ENCODE peak calls at places on chromosomes 1 and 21, in eight cellular contexts. T is BJ, B is astrocyte of the cerebellum, O is brain microvascular endothelial cell, E is fibroblast of lung, A is HFF-Myc, P is ovary, S is tibial artery. Q is an unnamed sample.

GRCh38 chr1:169047074-169047473 is 59.4 kb upstream of the ATP1B1 start:
- DNase-seq in T (no peak), B (no peak), O (no peak), E (no peak), A (no peak), P (no peak), S (no peak), Q (no peak)

GRCh38 chr1:205354259-205354904 is 2.3 kb downstream of the KLHDC8A start:
- DNase-seq in T (no peak), B (peak; percentile 62), O (peak; percentile 79), E (peak; percentile 64), A (no peak), P (no peak), S (no peak), Q (peak; percentile 86)

GRCh38 chr1:147267711-147268110 is 25.2 kb downstream of the CHD1L start:
- DNase-seq in T (no peak), B (no peak), O (no peak), E (peak; percentile 56), A (no peak), P (no peak), S (no peak), Q (peak; percentile 38)

GRCh38 chr1:27360159-27361043 is 6.4 kb downstream of the MAP3K6 start:
- DNase-seq in T (no peak), B (no peak), O (no peak), E (no peak), A (no peak), P (no peak), S (no peak), Q (no peak)

GRCh38 chr1:172136925-172137324 is 283.6 kb upstream of the C1orf105 start:
- DNase-seq in T (no peak), B (no peak), O (no peak), E (no peak), A (no peak), P (no peak), S (no peak), Q (no peak)

GRCh38 chr1:24925082-24925779 is 4.8 kb downstream of the RUNX3 start:
- DNase-seq in T (no peak), B (no peak), O (no peak), E (no peak), A (no peak), P (no peak), S (no peak), Q (no peak)

GRCh38 chr1:220698607-220699016 is 8.4 kb downstream of the C1orf115 start:
- DNase-seq in T (no peak), B (no peak), O (no peak), E (no peak), A (no peak), P (no peak), S (no peak), Q (no peak)

GRCh38 chr21:29496337-29496736 is 197.6 kb downstream of the BACH1 start:
- DNase-seq in T (no peak), B (no peak), O (no peak), E (no peak), A (no peak), P (no peak), S (no peak), Q (no peak)

GRCh38 chr21:16196521-16197208 is 466.9 kb downstream of the USP25 start:
- DNase-seq in T (no peak), B (no peak), O (no peak), E (peak; percentile 50), A (no peak), P (no peak), S (no peak), Q (peak; percentile 49)

GRCh38 chr1:222815367-222815765 is 527 bp downstream of the DISP1 start:
- DNase-seq in T (no peak), B (no peak), O (peak; percentile 45), E (peak; percentile 43), A (no peak), P (no peak), S (no peak), Q (peak; percentile 33)

GRCh38 chr1:23421752-23422312 is 2.7 kb downstream of the TCEA3 start:
- DNase-seq in T (no peak), B (no peak), O (peak; percentile 21), E (no peak), A (peak; percentile 77), P (no peak), S (no peak), Q (peak; percentile 74)

GRCh38 chr1:55580845-55581332 is 365.7 kb upstream of the USP24 start:
- DNase-seq in T (peak; percentile 79), B (no peak), O (peak; percentile 53), E (peak; percentile 94), A (no peak), P (no peak), S (no peak), Q (peak; percentile 62)

GRCh38 chr1:111541721-111542120 is 38.3 kb upstream of the ADORA3 start:
- DNase-seq in T (no peak), B (peak; percentile 16), O (no peak), E (peak; percentile 76), A (no peak), P (no peak), S (no peak), Q (peak; percentile 44)

GRCh38 chr1:170664828-170665617 is 1.1 kb downstream of the PRRX1 start:
- DNase-seq in T (no peak), B (no peak), O (peak; percentile 52), E (peak; percentile 56), A (no peak), P (peak; percentile 64), S (peak; percentile 83), Q (peak; percentile 69)

GRCh38 chr21:38433516-38433915 is 64.8 kb downstream of the ERG start:
- DNase-seq in T (no peak), B (no peak), O (no peak), E (peak; percentile 49), A (no peak), P (no peak), S (no peak), Q (no peak)

GRCh38 chr1:59422921-59423575 is 126.2 kb downstream of the FGGY start:
- DNase-seq in T (no peak), B (no peak), O (no peak), E (no peak), A (no peak), P (no peak), S (peak; percentile 94), Q (peak; percentile 84)

GRCh38 chr21:42538479-42539275 is 25.0 kb downstream of the SLC37A1 start:
- DNase-seq in T (no peak), B (no peak), O (no peak), E (no peak), A (no peak), P (no peak), S (no peak), Q (no peak)

GRCh38 chr21:42536601-42537000 is 22.9 kb downstream of the SLC37A1 start:
- DNase-seq in T (no peak), B (no peak), O (no peak), E (no peak), A (no peak), P (no peak), S (peak; percentile 34), Q (no peak)

GRCh38 chr21:42535602-42536171 is 22.0 kb downstream of the SLC37A1 start:
- DNase-seq in T (no peak), B (no peak), O (no peak), E (no peak), A (no peak), P (no peak), S (peak; percentile 63), Q (no peak)

GRCh38 chr21:42539342-42539741 is 25.7 kb downstream of the SLC37A1 start:
- DNase-seq in T (no peak), B (no peak), O (no peak), E (no peak), A (no peak), P (peak; percentile 25), S (peak; percentile 46), Q (no peak)

DNA sequence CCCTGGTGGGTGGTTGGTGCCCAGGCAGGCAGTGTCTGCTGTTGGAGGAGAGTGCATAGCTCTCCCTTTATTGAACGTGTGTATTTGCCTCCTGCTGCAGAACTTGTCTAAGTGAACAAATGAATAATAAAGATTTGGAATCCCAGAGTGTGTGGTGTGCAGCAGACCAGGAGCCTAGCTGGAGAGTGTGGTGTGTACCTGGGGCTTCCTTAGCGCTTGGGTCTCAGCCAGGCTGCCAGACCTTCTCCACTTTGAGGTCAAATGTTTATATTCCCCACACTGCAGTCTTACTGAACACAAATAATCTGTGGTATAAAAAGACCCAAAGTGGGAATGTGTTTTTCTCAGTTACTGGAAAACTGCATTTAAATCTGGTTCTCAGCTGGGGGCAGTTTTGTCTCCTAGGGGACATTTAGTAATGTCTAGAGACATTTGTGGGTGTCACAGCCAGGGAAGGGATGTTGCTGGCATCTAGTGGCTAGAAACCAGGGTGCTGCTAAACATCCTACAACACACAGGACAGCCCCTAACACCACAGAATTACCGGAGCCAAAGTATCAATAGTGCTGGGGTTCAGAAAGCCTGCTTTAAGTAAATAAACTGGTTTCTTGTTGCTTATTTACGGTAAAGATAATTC is 23.6 kb downstream of the SLC37A1 start:
- DNase-seq in T (no peak), B (no peak), O (no peak), E (no peak), A (no peak), P (no peak), S (no peak), Q (peak; percentile 16)
- TF ChIP-seq CTCF in T (peak; percentile 13), B (peak; percentile 47), O (peak; percentile 60), E (peak; percentile 45), A (peak; percentile 28), P (no peak), S (no peak), Q (peak; percentile 26)

DNA sequence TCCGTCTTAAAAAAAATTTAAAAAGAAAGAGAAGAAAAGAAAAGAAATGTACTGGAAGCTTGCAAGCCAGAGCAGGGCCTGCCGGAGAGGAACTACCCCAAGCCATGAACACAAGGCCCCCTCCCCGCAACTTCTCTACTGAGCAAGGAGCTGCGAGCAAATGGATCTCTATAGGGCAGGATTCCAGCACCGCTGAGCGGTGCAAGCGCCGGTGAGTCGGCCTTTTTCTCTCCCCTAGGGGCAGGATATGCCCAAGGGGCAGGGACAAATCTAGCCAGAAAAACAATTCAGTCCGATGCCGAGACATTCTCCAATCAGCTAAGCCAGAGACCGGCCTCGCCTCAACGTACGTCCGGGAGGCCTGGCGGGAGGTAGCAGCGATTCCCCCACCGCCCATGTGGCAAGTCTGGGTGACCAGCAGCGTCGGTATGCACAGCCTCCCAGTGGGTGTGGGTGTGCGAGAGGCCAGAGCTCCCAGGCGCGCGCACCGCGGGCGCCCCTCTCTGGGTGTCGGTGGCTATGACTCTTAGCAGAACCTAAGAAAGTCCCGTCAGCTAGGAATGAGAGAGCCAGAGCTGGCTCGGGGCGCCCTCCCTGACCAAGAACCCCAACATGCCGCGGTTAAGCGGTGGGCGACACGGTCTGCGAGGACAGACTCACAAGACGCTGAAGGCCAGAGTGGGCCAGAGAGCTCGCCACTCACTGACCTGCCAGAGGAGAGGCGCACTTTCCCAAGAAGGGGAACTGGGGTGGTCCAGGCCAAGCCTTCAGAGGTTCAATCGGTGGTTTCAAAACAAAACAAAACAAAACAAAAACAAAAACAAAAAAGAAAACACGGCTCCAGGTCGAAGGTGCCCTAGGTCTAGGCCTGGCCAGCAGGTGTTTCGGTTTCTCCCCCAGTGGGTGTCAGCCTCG is 1.9 kb downstream of the CSMD2 start:
- DNase-seq in T (peak; percentile 77), B (peak; percentile 75), O (peak; percentile 61), E (peak; percentile 98), A (peak; percentile 47), P (peak; percentile 37), S (peak; percentile 83), Q (peak; percentile 53)
- H3K4me3 ChIP-seq in T (peak overlapping the region; percentile 62), B (peak overlapping the region; percentile 63), O (peak overlapping the region; percentile 15), E (peak overlapping the region; percentile 5), A (peak overlapping the region; percentile 53), P (no peak overlapping the region), S (peak overlapping the region; percentile 53), Q (peak overlapping the region; percentile 12)

GRCh38 chr1:38028671-38029070 is 16.1 kb downstream of the UTP11 start:
- DNase-seq in T (no peak), B (no peak), O (no peak), E (no peak), A (no peak), P (no peak), S (no peak), Q (no peak)
- TF ChIP-seq CTCF in T (no peak), B (no peak), O (peak; percentile 23), E (peak; percentile 3), A (no peak), P (no peak), S (no peak), Q (peak; percentile 2)

GRCh38 chr1:148379170-148379500 is 104.0 kb downstream of the PPIAL4G start:
- DNase-seq in T (no peak), B (no peak), O (no peak), E (no peak), A (no peak), P (no peak), S (no peak), Q (no peak)
- H3K4me3 ChIP-seq in T (no peak overlapping the region), B (no peak overlapping the region), O (peak overlapping the region; percentile 24), E (no peak overlapping the region), A (no peak overlapping the region), P (no peak overlapping the region), S (no peak overlapping the region), Q (no peak overlapping the region)